ENCODE peak calls at places on chromosomes 11 and 22, in six cellular contexts. E is A549; C is heart left ventricle; O is stomach; G is CD4-positive, alpha-beta T cell; T is cardiac muscle cell. U is an unnamed sample.

GRCh38 chr11:12008790-12009616 is 577 bp upstream of the DKK3 start:
- DNase-seq in E (peak; percentile 58), C (peak; percentile 68), O (peak; percentile 47), G (no peak), T (peak; percentile 71), U (no peak)

GRCh38 chr22:36594569-36594968 is 65.6 kb upstream of the EIF3D start:
- DNase-seq in E (no peak), C (no peak), O (no peak), G (no peak), T (no peak), U (no peak)

GRCh38 chr11:20864628-20865027 is 195.2 kb downstream of the NELL1 start:
- DNase-seq in E (no peak), C (no peak), O (no peak), G (no peak), T (no peak), U (no peak)

GRCh38 chr11:16981651-16982194 is 32.5 kb downstream of the PLEKHA7 start:
- DNase-seq in E (no peak), C (no peak), O (peak; percentile 50), G (no peak), T (peak; percentile 86), U (no peak)

GRCh38 chr11:95128602-95129001 is 39.0 kb downstream of the ENDOD1 start:
- DNase-seq in E (no peak), C (no peak), O (no peak), G (no peak), T (no peak), U (no peak)

GRCh38 chr11:131855320-131855719 is 484.9 kb downstream of the NTM start:
- DNase-seq in E (no peak), C (no peak), O (no peak), G (no peak), T (peak; percentile 64), U (no peak)

GRCh38 chr11:125433454-125434121 is 62.5 kb downstream of the FEZ1 start:
- DNase-seq in E (peak; percentile 45), C (peak; percentile 57), O (peak; percentile 29), G (no peak), T (peak; percentile 67), U (no peak)

GRCh38 chr11:115929618-115930129 is 425.5 kb upstream of the CADM1 start:
- DNase-seq in E (no peak), C (no peak), O (no peak), G (no peak), T (no peak), U (no peak)

GRCh38 chr11:115145316-115145715 is 358.9 kb downstream of the CADM1 start:
- DNase-seq in E (no peak), C (no peak), O (no peak), G (no peak), T (no peak), U (no peak)

GRCh38 chr22:35377735-35378134 is 3.2 kb upstream of the HMOX1 start:
- DNase-seq in E (no peak), C (no peak), O (no peak), G (no peak), T (no peak), U (no peak)

GRCh38 chr11:88012456-88012855 is 162.8 kb downstream of the RAB38 start:
- DNase-seq in E (no peak), C (no peak), O (no peak), G (no peak), T (no peak), U (no peak)

GRCh38 chr11:103644676-103645075 is 391.8 kb upstream of the DDI1 start:
- DNase-seq in E (no peak), C (no peak), O (no peak), G (no peak), T (no peak), U (no peak)

GRCh38 chr11:86990520-86990919 is 35.3 kb upstream of the FZD4 start:
- DNase-seq in E (no peak), C (no peak), O (no peak), G (no peak), T (peak; percentile 54), U (no peak)

GRCh38 chr11:131737357-131737756 is 366.9 kb downstream of the NTM start:
- DNase-seq in E (no peak), C (no peak), O (no peak), G (no peak), T (peak; percentile 25), U (no peak)

GRCh38 chr22:22997988-22998387 is 72.3 kb upstream of the GNAZ start:
- DNase-seq in E (no peak), C (no peak), O (no peak), G (no peak), T (no peak), U (no peak)

GRCh38 chr22:23001463-23001862 is 68.9 kb upstream of the GNAZ start:
- DNase-seq in E (no peak), C (no peak), O (no peak), G (no peak), T (no peak), U (no peak)

GRCh38 chr22:22999473-22999872 is 70.8 kb upstream of the GNAZ start:
- DNase-seq in E (no peak), C (no peak), O (no peak), G (no peak), T (no peak), U (no peak)

GRCh38 chr22:23002612-23003180 is 67.6 kb upstream of the GNAZ start:
- DNase-seq in E (no peak), C (no peak), O (no peak), G (no peak), T (no peak), U (no peak)

DNA sequence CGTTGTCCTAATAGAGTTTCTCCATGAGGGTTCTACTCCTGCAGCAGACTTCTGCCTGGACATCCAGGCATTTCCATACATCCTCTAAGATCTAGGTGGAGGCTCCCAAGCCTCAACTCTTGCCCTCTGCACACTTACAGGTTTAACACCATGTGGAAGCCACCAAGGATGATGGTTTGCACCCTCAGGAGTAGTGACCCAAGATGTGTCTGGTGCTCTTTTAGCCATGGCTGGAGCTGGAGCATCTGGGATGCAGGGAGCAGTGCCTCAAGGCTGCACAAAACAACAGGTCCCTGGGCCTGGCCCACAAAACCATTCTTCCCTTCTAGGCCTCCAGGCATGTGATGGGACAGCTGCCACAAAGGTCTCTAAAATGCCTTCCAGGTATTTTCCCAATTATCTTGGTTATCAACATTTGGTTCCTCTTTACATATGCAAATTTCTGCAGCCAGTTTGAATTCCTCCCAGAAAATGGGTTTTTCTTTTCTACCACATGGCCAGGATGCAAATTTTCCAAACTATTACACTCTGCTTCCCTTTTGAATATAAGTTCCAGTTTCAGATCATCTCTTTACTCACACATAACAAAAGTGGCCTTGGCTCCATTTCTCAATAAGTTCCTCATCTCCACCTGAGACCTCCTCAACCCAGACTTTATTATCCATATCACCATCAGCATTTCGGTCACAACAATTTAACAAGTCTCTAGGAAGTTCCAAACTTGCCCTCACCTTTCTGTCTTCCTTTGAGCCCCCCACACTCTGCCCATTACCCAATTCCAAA is 69.5 kb upstream of the GNAZ start:
- DNase-seq in E (no peak), C (no peak), O (no peak), G (no peak), T (no peak), U (no peak)
- H3K9me3 ChIP-seq in E (peaks cover 7% of the 10 kb centered on the region), C (peaks cover 20% of the 10 kb centered on the region), O (peaks cover 12% of the 10 kb centered on the region), G (peaks cover 22% of the 10 kb centered on the region), T (no peaks in the 10 kb centered on the region), U (peaks cover 9% of the 10 kb centered on the region)

GRCh38 chr22:47929073-47929472 is 1166.6 kb downstream of the TBC1D22A start:
- DNase-seq in E (no peak), C (no peak), O (no peak), G (no peak), T (no peak), U (no peak)
- H3K9me3 ChIP-seq in E (no peaks in the 10 kb centered on the region), C (no peaks in the 10 kb centered on the region), O (peaks cover 16% of the 10 kb centered on the region), G (no peaks in the 10 kb centered on the region), T (no peaks in the 10 kb centered on the region), U (peaks cover 2% of the 10 kb centered on the region)

GRCh38 chr11:55791606-55792005 is 3.8 kb upstream of the OR5D14 start:
- DNase-seq in E (no peak), C (no peak), O (no peak), G (no peak), T (no peak), U (no peak)
- H3K9me3 ChIP-seq in E (no peaks in the 10 kb centered on the region), C (no peaks in the 10 kb centered on the region), O (no peaks in the 10 kb centered on the region), G (peaks cover 7% of the 10 kb centered on the region), T (peaks cover 7% of the 10 kb centered on the region), U (no peaks in the 10 kb centered on the region)

GRCh38 chr11:73944901-73945300 is 5.9 kb upstream of the DNAJB13 start:
- DNase-seq in E (no peak), C (no peak), O (no peak), G (no peak), T (no peak), U (no peak)

GRCh38 chr11:73944085-73944484 is 6.7 kb upstream of the DNAJB13 start:
- DNase-seq in E (no peak), C (no peak), O (no peak), G (no peak), T (no peak), U (no peak)

GRCh38 chr11:73942030-73942429 is 8.8 kb upstream of the DNAJB13 start:
- DNase-seq in E (no peak), C (no peak), O (no peak), G (no peak), T (no peak), U (no peak)

DNA sequence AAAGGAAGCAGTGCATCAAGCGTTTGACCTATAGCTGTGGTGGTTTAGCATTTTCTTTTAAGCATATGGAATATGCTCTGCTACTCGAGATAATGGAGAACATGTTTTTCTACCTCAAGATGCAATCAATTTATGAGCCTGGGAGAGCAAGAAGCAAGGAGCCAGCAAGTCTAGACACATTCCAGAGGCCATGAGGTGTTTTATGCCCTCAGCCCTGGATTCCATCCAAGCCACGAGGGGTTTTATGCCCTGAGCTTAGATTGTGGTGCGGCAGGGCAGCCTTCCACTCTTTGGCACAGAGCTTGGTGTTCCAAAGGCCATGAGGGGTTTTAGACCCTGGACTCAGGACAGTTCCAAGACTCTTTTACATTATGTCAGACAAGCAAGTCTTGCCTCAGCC is 11.7 kb upstream of the DNAJB13 start:
- DNase-seq in E (no peak), C (no peak), O (no peak), G (no peak), T (no peak), U (no peak)
- H3K9me3 ChIP-seq in E (no peaks in the 10 kb centered on the region), C (no peaks in the 10 kb centered on the region), O (no peaks in the 10 kb centered on the region), G (no peaks in the 10 kb centered on the region), T (no peaks in the 10 kb centered on the region), U (no peaks in the 10 kb centered on the region)

DNA sequence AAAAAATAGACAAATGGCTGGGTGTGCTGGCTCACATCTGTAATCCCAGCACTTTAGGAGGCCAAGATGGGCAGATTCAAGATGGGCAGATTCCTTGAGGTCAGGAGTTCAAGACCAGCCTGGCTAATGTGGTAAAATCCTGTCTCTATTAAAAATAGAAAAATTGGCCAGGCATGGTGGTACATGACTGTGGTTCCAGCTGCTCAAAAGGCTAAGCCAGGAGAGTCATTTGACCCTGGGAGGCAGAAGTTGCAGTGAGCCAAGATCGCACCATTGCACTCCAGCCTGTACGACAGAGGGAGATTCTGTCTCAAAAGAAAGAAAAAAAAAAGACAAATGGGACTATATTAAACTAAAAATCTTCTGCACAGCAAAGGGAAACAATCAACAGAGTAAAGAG is 55.4 kb downstream of the USP35 start:
- DNase-seq in E (no peak), C (no peak), O (no peak), G (no peak), T (peak; percentile 46), U (no peak)
- H3K9me3 ChIP-seq in E (peaks cover 10% of the 10 kb centered on the region), C (peaks cover 11% of the 10 kb centered on the region), O (no peaks in the 10 kb centered on the region), G (peaks cover 15% of the 10 kb centered on the region), T (no peaks in the 10 kb centered on the region), U (peaks cover 9% of the 10 kb centered on the region)

GRCh38 chr22:48835364-48835763 is 992.3 kb downstream of the BRD1 start:
- DNase-seq in E (no peak), C (no peak), O (no peak), G (no peak), T (no peak), U (no peak)
- H3K9me3 ChIP-seq in E (no peaks in the 10 kb centered on the region), C (peaks cover 11% of the 10 kb centered on the region), O (peaks cover 15% of the 10 kb centered on the region), G (peaks cover 6% of the 10 kb centered on the region), T (no peaks in the 10 kb centered on the region), U (no peaks in the 10 kb centered on the region)

GRCh38 chr11:134669796-134670195 is 257.8 kb upstream of the B3GAT1 start:
- DNase-seq in E (no peak), C (no peak), O (peak; percentile 13), G (no peak), T (no peak), U (no peak)
- H3K9me3 ChIP-seq in E (no peaks in the 10 kb centered on the region), C (no peaks in the 10 kb centered on the region), O (no peaks in the 10 kb centered on the region), G (no peaks in the 10 kb centered on the region), T (no peaks in the 10 kb centered on the region), U (no peaks in the 10 kb centered on the region)

U was measured in T-helper 17 cell.